ENCODE peak calls at places on chromosomes 13 and 19, in five cellular contexts. V is K562, B is H1, O is HepG2, Q is GM12878. W is an unnamed sample.

GRCh38 chr13:94967183-94968039 is 255.1 kb upstream of the SOX21 start:
- DNase-seq in V (no peak), O (no peak), Q (no peak), B (no peak), W (peak)

GRCh38 chr13:93305886-93306285 is 79.3 kb downstream of the GPC6 start:
- DNase-seq in V (no peak), B (no peak), Q (no peak), O (no peak), W (no peak)

GRCh38 chr13:53201454-53202225 is 173.0 kb downstream of the OLFM4 start:
- DNase-seq in B (no peak), O (no peak), V (no peak), Q (no peak), W (no peak)

GRCh38 chr19:5086232-5086631 is 117.3 kb downstream of the KDM4B start:
- DNase-seq in O (no peak), Q (no peak), V (no peak), B (no peak), W (no peak)

GRCh38 chr13:37208052-37208451 is 102.6 kb upstream of the CSNK1A1L start:
- DNase-seq in B (no peak), V (no peak), O (no peak), Q (no peak), W (no peak)

GRCh38 chr13:103406967-103407366 is 340.8 kb upstream of the SLC10A2 start:
- DNase-seq in O (no peak), B (no peak), Q (no peak), V (no peak), W (no peak)

GRCh38 chr13:58906329-58907007 is 1257.3 kb downstream of the DIAPH3 start:
- DNase-seq in Q (no peak), B (no peak), V (no peak), O (no peak), W (no peak)

GRCh38 chr19:687569-688166 is 7.6 kb downstream of the PRSS57 start:
- DNase-seq in B (no peak), Q (no peak), O (no peak), V (no peak), W (no peak)

GRCh38 chr19:15251749-15252397 is 19.6 kb upstream of the EPHX3 start:
- DNase-seq in V (peak), O (peak), B (peak), Q (no peak), W (peak)
- TF ChIP-seq HDAC2 in V (no peak), O (no peak), B (no peak), Q (no peak), W (no peak)

GRCh38 chr19:2546128-2547032 is 70.5 kb downstream of the GADD45B start:
- DNase-seq in B (no peak), O (peak), V (peak), Q (no peak), W (no peak)

GRCh38 chr19:2549701-2550191 is 73.8 kb downstream of the GADD45B start:
- DNase-seq in V (no peak), Q (no peak), B (no peak), O (no peak), W (no peak)

GRCh38 chr19:2548966-2549365 is 73.0 kb downstream of the GADD45B start:
- DNase-seq in V (no peak), B (no peak), Q (no peak), O (no peak), W (no peak)

GRCh38 chr19:2547033-2547680 is 71.2 kb downstream of the GADD45B start:
- DNase-seq in V (no peak), O (peak), B (no peak), Q (no peak), W (no peak)

GRCh38 chr19:2547721-2548120 is 71.8 kb downstream of the GADD45B start:
- DNase-seq in Q (no peak), V (no peak), B (no peak), O (no peak), W (no peak)
- TF ChIP-seq HDAC2 in Q (no peak), V (no peak), B (no peak), O (no peak), W (no peak)

GRCh38 chr19:3805859-3806258 is 19.7 kb upstream of the MATK start:
- DNase-seq in V (no peak), Q (no peak), B (no peak), O (no peak), W (no peak)

GRCh38 chr19:3804429-3804828 is 18.2 kb upstream of the MATK start:
- DNase-seq in O (no peak), B (no peak), Q (no peak), V (no peak), W (no peak)

GRCh38 chr19:3803114-3803888 is 17.1 kb upstream of the MATK start:
- DNase-seq in B (no peak), V (no peak), Q (no peak), O (no peak), W (no peak)

GRCh38 chr19:3801412-3802096 is 15.4 kb upstream of the MATK start:
- DNase-seq in Q (no peak), V (peak), B (no peak), O (no peak), W (no peak)

DNA sequence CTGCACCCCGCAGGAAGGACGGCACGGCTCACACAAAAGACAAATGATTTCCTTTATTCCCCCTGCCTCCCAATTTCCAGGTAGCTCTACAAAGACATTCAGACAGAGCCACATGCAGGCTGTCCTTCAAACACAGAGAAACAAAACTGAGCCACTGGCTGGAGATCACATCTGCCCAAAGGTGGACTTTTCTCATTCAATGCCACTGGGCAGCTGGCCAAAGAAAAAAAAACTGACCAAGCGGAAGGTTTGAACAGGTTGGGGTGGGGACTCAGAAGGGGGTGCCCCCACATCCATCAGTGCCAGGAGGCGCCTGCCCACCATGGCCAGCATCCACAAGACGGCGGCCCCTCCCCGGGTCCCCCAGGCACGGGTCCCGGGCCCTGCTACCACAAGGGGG is 17.8 kb upstream of the MATK start:
- DNase-seq in O (no peak), B (no peak), V (no peak), Q (no peak), W (no peak)
- TF ChIP-seq HDAC2 in O (no peak), B (no peak), V (no peak), Q (no peak), W (no peak)

DNA sequence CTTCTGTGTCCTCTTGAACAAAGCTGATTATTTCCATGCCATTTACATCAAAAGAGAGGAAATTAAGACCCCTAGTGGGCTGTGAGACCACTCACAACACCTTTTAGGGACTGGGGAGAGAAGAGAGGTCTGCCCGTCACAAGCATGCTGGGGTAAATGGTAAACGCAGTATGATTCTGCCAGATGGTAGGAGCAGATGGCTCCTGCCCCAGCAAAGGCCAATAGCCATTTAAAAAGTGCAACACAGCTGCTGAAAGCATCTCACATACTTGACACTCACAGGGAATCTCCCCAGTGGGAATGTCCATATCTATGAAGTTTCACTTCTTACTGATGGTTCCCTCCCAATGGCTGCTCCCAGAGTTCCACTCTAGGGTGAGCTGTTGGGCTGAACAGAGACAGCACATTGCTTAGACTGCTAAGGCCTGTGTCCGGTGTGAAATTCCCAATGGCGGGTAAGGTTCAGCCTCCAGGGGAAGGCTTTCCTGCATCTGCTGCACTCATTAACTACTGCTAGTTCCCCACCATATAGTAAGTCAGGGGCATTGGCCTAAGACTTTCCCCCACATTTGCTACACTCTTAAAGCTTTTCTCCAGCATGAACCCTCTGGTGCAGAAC is 7.4 kb downstream of the ZNF671 start:
- DNase-seq in V (no peak), O (no peak), Q (no peak), B (no peak), W (no peak)
- TF ChIP-seq HDAC2 in V (no peak), O (no peak), Q (no peak), B (no peak), W (no peak)

GRCh38 chr19:13633522-13633922 is 127.2 kb upstream of the CACNA1A start:
- DNase-seq in V (no peak), O (no peak), B (no peak), Q (no peak), W (no peak)

GRCh38 chr19:13629687-13630357 is 123.5 kb upstream of the CACNA1A start:
- DNase-seq in B (no peak), O (no peak), V (no peak), Q (no peak), W (no peak)

GRCh38 chr19:13634658-13635057 is 128.4 kb upstream of the CACNA1A start:
- DNase-seq in V (no peak), O (no peak), B (no peak), Q (no peak), W (no peak)

GRCh38 chr19:13637664-13638063 is 126.7 kb upstream of the MRI1 start:
- DNase-seq in B (no peak), Q (no peak), V (no peak), O (no peak), W (no peak)

DNA sequence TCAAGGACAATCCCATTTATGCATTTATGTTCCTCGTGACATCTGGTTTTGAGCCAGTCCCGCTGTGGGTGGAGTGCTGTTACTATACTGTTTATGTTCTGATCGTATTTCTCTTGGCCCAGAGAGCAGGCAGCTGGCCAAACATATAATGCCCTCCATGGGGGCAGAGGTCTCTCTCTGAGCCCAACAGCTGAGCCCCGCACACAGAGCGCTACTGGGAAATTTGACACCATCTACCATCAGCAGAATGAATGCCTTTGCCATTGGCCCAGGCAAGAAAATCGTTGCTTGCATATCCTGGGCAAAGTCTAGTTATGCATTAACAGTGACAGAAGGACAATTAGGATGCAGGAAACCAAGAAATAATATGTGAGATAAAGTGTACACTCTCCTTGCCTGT is 126.8 kb upstream of the CACNA1A start:
- DNase-seq in V (no peak), B (no peak), O (peak), Q (no peak), W (no peak)
- TF ChIP-seq HDAC2 in V (no peak), B (no peak), O (no peak), Q (no peak), W (no peak)